ENCODE peak calls at places on chromosomes 6 and 20, in seven cellular contexts. P is H9, I is GM18507, K is frontal cortex, U is HTR-8/SVneo, N is brain microvascular endothelial cell, Z is GM12865. W is an unnamed sample.
A peak's percentile ranks its signal among the peaks of the same experiment; 100 is the strongest.

GRCh38 chr20:60470366-60470765 is 512.1 kb downstream of the CDH26 start:
- DNase-seq in K (no peak), P (peak; percentile 6), U (no peak), I (no peak), N (no peak), Z (no peak), W (no peak)

GRCh38 chr20:43448748-43449535 is 8.8 kb upstream of the SRSF6 start:
- DNase-seq in N (peak; percentile 41), I (no peak), K (peak; percentile 34), U (peak; percentile 89), Z (peak; percentile 60), P (peak; percentile 66), W (peak; percentile 65)

GRCh38 chr6:42010185-42010872 is 40.0 kb upstream of the TAF8 start:
- DNase-seq in U (peak; percentile 64), P (peak; percentile 69), N (no peak), K (no peak), Z (peak; percentile 21), I (no peak), W (peak; percentile 5)

GRCh38 chr6:88877893-88878292 is 85.5 kb downstream of the RNGTT start:
- DNase-seq in N (no peak), Z (no peak), I (no peak), K (no peak), P (no peak), U (no peak), W (no peak)

GRCh38 chr6:149855741-149856140 is 8.4 kb downstream of the LRP11 start:
- DNase-seq in Z (no peak), U (no peak), I (no peak), P (no peak), N (no peak), K (no peak), W (peak; percentile 57)

GRCh38 chr6:107730106-107730505 is 94.0 kb downstream of the SCML4 start:
- DNase-seq in U (no peak), N (no peak), K (no peak), I (no peak), Z (no peak), P (no peak), W (no peak)

GRCh38 chr20:21179796-21180195 is 53.9 kb downstream of the KIZ start:
- DNase-seq in Z (no peak), K (no peak), I (no peak), N (no peak), P (no peak), U (no peak), W (no peak)

GRCh38 chr6:45681860-45682488 is 304.2 kb upstream of the SUPT3H start:
- DNase-seq in P (no peak), K (no peak), Z (peak; percentile 99), I (peak; percentile 64), U (no peak), N (peak; percentile 53), W (peak; percentile 9)

GRCh38 chr20:57703013-57703412 is 6.8 kb downstream of the PMEPA1 start:
- DNase-seq in N (no peak), Z (no peak), I (no peak), K (no peak), P (no peak), U (no peak), W (no peak)

GRCh38 chr6:160048471-160048870 is 73.1 kb upstream of the SLC22A1 start:
- DNase-seq in U (no peak), I (no peak), N (no peak), P (no peak), Z (no peak), K (no peak), W (no peak)

GRCh38 chr20:40741507-40742106 is 52.6 kb upstream of the MAFB start:
- DNase-seq in U (peak; percentile 62), K (no peak), Z (peak; percentile 67), N (peak; percentile 50), I (peak; percentile 14), P (peak; percentile 76), W (peak; percentile 67)

GRCh38 chr20:48190757-48191156 is 405.5 kb upstream of the SULF2 start:
- DNase-seq in U (no peak), N (no peak), P (no peak), Z (no peak), K (no peak), I (no peak), W (no peak)

GRCh38 chr6:7154341-7155139 is 46.8 kb downstream of the RREB1 start:
- DNase-seq in K (no peak), N (no peak), Z (peak; percentile 90), I (no peak), P (no peak), U (no peak), W (no peak)

GRCh38 chr20:34516874-34517542 is 786 bp downstream of the DYNLRB1 start:
- DNase-seq in U (peak; percentile 24), I (no peak), K (no peak), N (no peak), Z (peak; percentile 50), P (no peak), W (peak; percentile 23)

GRCh38 chr6:57193177-57193576 is 21.1 kb downstream of the BAG2 start:
- DNase-seq in N (no peak), P (no peak), Z (no peak), I (no peak), U (no peak), K (no peak), W (no peak)

GRCh38 chr6:139372326-139373153 is 1.9 kb downstream of the CITED2 start:
- DNase-seq in Z (no peak), N (no peak), P (no peak), U (no peak), K (no peak), I (no peak), W (no peak)

GRCh38 chr6:31266721-31267360 is 5.1 kb downstream of the HLA-C start:
- DNase-seq in K (no peak), U (no peak), I (no peak), Z (peak; percentile 33), N (no peak), P (no peak), W (no peak)

GRCh38 chr20:754904-755303 is 13.4 kb downstream of the SLC52A3 start:
- DNase-seq in P (no peak), Z (no peak), U (no peak), N (no peak), I (no peak), K (no peak), W (no peak)

GRCh38 chr20:63055575-63056235 is 48.9 kb upstream of the BHLHE23 start:
- DNase-seq in P (peak; percentile 24), I (no peak), Z (no peak), U (no peak), N (no peak), K (no peak), W (no peak)

GRCh38 chr6:106422551-106422950 is 62.0 kb downstream of the CRYBG1 start:
- DNase-seq in U (no peak), Z (no peak), N (no peak), K (no peak), P (no peak), I (no peak), W (no peak)